ENCODE peak calls at places on chromosomes 6 and 20, in six cellular contexts. U is tibial nerve, X is left lung, T is right lobe of liver, P is IMR-90, N is GM23338. W is an unnamed sample.

GRCh38 chr6:18585032-18585573 is 198.0 kb downstream of the RNF144B start:
- DNase-seq in P (peak; percentile 65), X (no peak), U (no peak), T (no peak), N (no peak), W (no peak)

GRCh38 chr6:110255356-110255755 is 75.1 kb downstream of the CDC40 start:
- DNase-seq in X (no peak), P (peak; percentile 37), T (peak; percentile 15), N (peak; percentile 80), U (no peak), W (no peak)

GRCh38 chr6:154732538-154732823 is 735 bp upstream of the SCAF8 start:
- DNase-seq in N (peak; percentile 78), U (no peak), X (no peak), T (no peak), P (no peak), W (no peak)

GRCh38 chr20:1945134-1945618 is 48.7 kb downstream of the PDYN start:
- DNase-seq in T (peak; percentile 88), X (peak; percentile 87), P (no peak), N (no peak), U (peak; percentile 57), W (peak; percentile 78)

GRCh38 chr20:57501461-57502330 is 23.2 kb downstream of the CTCFL start:
- DNase-seq in X (no peak), N (no peak), T (no peak), U (no peak), P (no peak), W (no peak)

GRCh38 chr6:131231886-131232285 is 96.6 kb downstream of the AKAP7 start:
- DNase-seq in T (no peak), P (no peak), U (no peak), X (no peak), N (no peak), W (no peak)

GRCh38 chr6:35500782-35501181 is 3.9 kb upstream of the TEAD3 start:
- DNase-seq in U (no peak), N (no peak), T (no peak), P (peak; percentile 76), X (peak; percentile 4), W (no peak)

GRCh38 chr20:3890410-3890751 is 1.2 kb downstream of the PANK2 start:
- DNase-seq in U (no peak), X (no peak), P (peak; percentile 56), T (no peak), N (peak; percentile 55), W (no peak)

GRCh38 chr6:111971866-111972532 is 81.9 kb upstream of the CCN6 start:
- DNase-seq in T (no peak), U (no peak), P (peak; percentile 39), N (no peak), X (no peak), W (no peak)

GRCh38 chr20:62137092-62137384 is 6.2 kb downstream of the PSMA7 start:
- DNase-seq in X (no peak), P (no peak), T (no peak), U (no peak), N (no peak), W (no peak)

GRCh38 chr20:50121858-50122271 is 8.9 kb upstream of the UBE2V1 start:
- DNase-seq in P (peak; percentile 55), X (no peak), T (no peak), U (no peak), N (peak; percentile 55), W (peak; percentile 33)

GRCh38 chr6:121522265-121522664 is 86.8 kb downstream of the GJA1 start:
- DNase-seq in T (no peak), N (no peak), X (no peak), U (no peak), P (peak; percentile 96), W (no peak)

GRCh38 chr20:59403962-59404314 is 103.5 kb downstream of the EDN3 start:
- DNase-seq in T (no peak), X (no peak), U (no peak), P (no peak), N (no peak), W (no peak)

GRCh38 chr20:47453167-47453782 is 48.4 kb upstream of the NCOA3 start:
- DNase-seq in N (no peak), X (no peak), T (no peak), P (peak; percentile 93), U (no peak), W (no peak)

GRCh38 chr20:63183422-63184146 is 32.3 kb downstream of the YTHDF1 start:
- DNase-seq in N (peak; percentile 80), X (no peak), P (no peak), U (no peak), T (peak; percentile 41), W (no peak)

GRCh38 chr6:82750570-82750969 is 315.1 kb downstream of the UBE3D start:
- DNase-seq in P (peak; percentile 36), X (no peak), N (no peak), T (no peak), U (no peak), W (no peak)

GRCh38 chr20:5433352-5433751 is 116.6 kb upstream of the PROKR2 start:
- DNase-seq in N (no peak), P (no peak), X (no peak), U (no peak), T (no peak), W (no peak)

DNA sequence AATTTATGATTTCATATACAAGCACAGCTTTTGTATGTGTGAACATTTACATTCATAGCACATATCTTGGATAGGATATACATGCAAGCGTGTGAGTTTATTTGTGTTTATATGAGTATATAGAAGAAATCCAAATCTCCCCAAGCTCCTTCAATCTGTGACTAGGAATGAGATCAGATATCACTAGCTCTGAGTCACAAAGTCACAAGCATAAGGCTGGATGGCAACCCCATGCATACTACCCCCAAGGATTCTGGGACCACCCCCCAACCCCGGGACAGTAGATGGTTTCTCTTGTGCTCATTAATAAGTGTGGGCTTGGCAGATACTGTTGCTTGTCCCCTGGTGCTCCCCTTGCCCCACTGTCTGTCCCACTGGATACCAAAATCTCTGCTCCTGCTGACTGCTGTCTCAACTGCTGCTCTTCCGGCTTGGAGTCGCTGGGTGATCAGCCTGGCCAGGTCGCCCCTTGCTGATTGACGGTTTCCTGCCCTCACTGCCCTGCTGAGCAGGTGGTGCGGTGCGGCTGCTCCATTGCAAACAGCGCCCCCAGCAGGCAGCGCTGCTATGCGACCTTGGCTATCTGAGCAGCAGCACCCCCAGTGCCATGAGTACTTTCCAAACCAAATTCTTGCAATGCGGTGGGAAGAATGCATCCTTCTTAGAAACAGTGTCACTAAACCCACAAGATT is 279.4 kb downstream of the CD83 start:
- DNase-seq in P (peak; percentile 86), X (no peak), T (peak; percentile 25), N (peak; percentile 94), U (no peak), W (no peak)
- H3K36me3 ChIP-seq in P (no peaks in the 10 kb centered on the region), X (no peaks in the 10 kb centered on the region), T (no peaks in the 10 kb centered on the region), N (peaks cover 20% of the 10 kb centered on the region), U (no peaks in the 10 kb centered on the region), W (no peaks in the 10 kb centered on the region)

DNA sequence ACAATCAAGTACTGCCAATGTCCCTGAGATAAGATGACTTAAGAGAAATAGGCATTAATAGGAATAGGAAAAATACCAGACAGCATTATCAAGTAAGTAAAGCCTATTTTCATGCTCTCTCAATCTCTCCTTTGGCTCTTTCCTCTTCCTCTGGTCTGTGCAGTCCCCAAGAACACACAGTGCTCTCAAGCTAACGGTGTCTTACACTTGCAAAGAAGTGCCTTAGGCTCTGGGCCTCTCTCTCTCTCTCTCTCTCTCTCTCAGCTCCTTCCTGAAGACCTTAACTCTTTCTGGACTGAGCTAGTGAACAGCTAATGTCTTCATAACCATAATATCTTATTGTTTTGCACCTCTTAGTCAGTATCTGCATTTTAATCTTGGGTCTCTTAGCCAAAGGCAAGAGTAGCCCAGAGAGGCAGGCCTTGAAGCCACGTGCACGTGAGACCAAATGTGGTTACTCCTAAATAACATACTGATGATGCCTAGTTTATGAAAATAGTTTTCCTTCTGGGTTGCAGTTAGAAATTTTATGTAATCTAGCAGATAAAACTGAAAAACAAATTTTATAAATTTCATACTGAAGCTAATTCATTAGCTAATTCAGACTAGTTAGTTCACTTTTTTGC is 70.8 kb downstream of the TPD52L1 start:
- DNase-seq in P (peak; percentile 11), X (no peak), U (no peak), T (no peak), N (no peak), W (no peak)
- H3K4me1 ChIP-seq in P (peaks cover 8% of the 10 kb centered on the region), X (no peaks in the 10 kb centered on the region), U (peaks cover 11% of the 10 kb centered on the region), T (no peaks in the 10 kb centered on the region), N (peaks cover 5% of the 10 kb centered on the region), W (no peaks in the 10 kb centered on the region)

DNA sequence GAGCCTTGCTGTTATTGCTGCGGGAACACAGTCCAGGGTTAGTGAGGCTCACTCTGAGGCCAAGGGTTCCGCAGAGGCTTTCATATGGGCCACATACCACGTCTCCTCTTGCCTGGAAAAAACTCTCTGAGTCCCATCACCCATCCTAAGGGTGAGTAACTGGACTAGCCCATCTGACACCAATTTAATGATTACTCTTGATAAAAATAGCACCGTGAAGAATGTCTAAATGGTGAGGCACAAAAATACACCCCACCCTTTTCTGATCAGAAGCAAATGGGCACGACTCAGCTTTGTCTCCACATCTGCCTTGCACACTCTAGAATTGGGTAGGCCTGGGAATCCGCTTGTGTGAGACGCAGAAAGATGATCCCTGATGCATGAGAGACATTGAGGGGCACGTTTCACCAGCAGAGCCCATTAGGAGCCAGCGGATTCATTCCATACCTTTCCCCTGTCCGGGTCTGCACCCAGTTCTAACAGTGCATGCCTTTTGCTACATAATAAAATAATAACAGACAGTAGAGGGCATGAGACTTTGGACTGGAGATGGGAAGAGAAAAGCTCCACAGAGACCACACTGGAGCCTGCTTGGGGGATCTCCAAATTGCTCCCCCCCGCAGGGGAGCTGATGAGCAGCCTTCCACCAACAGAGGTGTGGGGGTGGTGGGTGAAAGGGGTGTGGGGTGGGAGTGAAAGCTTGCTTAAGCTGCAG is 110.0 kb upstream of the KCNK16 start:
- DNase-seq in P (no peak), U (no peak), X (no peak), T (no peak), N (no peak), W (no peak)
- H3K36me3 ChIP-seq in P (no peaks in the 10 kb centered on the region), U (no peaks in the 10 kb centered on the region), X (no peaks in the 10 kb centered on the region), T (no peaks in the 10 kb centered on the region), N (no peaks in the 10 kb centered on the region), W (no peaks in the 10 kb centered on the region)

GRCh38 chr6:43814111-43814510 is 44.1 kb downstream of the VEGFA start:
- DNase-seq in U (no peak), X (no peak), P (no peak), N (no peak), T (no peak), W (no peak)
- H3K4me1 ChIP-seq in U (no peaks in the 10 kb centered on the region), X (no peaks in the 10 kb centered on the region), P (peaks cover 2% of the 10 kb centered on the region), N (no peaks in the 10 kb centered on the region), T (no peaks in the 10 kb centered on the region), W (peaks cover 23% of the 10 kb centered on the region)

DNA sequence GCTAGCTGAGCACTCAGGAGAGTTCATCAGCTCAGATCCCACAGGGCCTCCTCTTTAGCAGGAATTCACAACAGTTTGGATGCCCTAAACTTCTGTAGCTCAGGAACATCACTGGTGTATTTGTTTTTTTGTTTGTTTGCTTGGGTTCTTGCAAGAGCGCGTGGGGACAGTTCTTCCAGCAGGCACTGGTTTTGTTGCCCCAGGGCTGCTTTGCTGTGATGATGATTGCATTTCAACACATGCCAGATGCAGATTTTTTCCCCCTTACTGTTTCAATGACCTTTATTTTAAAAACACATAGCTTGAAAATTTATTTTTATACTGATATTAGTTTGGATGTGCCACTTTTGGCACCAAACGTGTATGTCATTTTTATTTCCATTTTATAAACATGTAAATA is 77.1 kb downstream of the DHX35 start:
- DNase-seq in N (no peak), P (no peak), X (no peak), T (no peak), U (no peak), W (no peak)
- H3K36me3 ChIP-seq in N (peaks cover 28% of the 10 kb centered on the region), P (peaks cover 35% of the 10 kb centered on the region), X (no peaks in the 10 kb centered on the region), T (peaks cover 47% of the 10 kb centered on the region), U (peaks cover 6% of the 10 kb centered on the region), W (peaks cover 50% of the 10 kb centered on the region)